ENCODE peak calls at places on chromosome 14, in nine cellular contexts. R, X, W, N, U, S, L, G and K are unnamed samples.
A peak's percentile ranks its signal among the peaks of the same experiment; 100 is the strongest.

GRCh38 chr14:33908540-33909223 is 42.2 kb downstream of the EGLN3 start:
- DNase-seq in R (no peak), X (no peak), W (no peak), N (no peak), U (no peak), S (no peak), L (no peak), G (peak; percentile 26), K (no peak)

GRCh38 chr14:99831915-99832314 is 38.7 kb downstream of the EML1 start:
- DNase-seq in R (no peak), X (no peak), W (no peak), N (no peak), U (no peak), S (no peak), L (no peak), G (no peak), K (no peak)

GRCh38 chr14:104355101-104355691 is 216.8 kb downstream of the KIF26A start:
- DNase-seq in R (no peak), X (no peak), W (peak; percentile 45), N (peak; percentile 25), U (no peak), S (no peak), L (peak; percentile 37), G (no peak), K (peak; percentile 45)

GRCh38 chr14:69316449-69317391 is 56.8 kb downstream of the GALNT16 start:
- DNase-seq in R (peak; percentile 97), X (peak; percentile 86), W (peak; percentile 74), N (peak; percentile 34), U (no peak), S (peak; percentile 95), L (peak; percentile 44), G (peak; percentile 1), K (no peak)

GRCh38 chr14:29242755-29243340 is 476.3 kb downstream of the FOXG1 start:
- DNase-seq in R (peak; percentile 73), X (no peak), W (no peak), N (no peak), U (no peak), S (no peak), L (no peak), G (no peak), K (no peak)

GRCh38 chr14:65344011-65344410 is 68.5 kb upstream of the FUT8 start:
- DNase-seq in R (no peak), X (no peak), W (no peak), N (no peak), U (no peak), S (no peak), L (no peak), G (no peak), K (no peak)

GRCh38 chr14:93824518-93825234 is 36.4 kb upstream of the PRIMA1 start:
- DNase-seq in R (no peak), X (no peak), W (no peak), N (no peak), U (no peak), S (no peak), L (no peak), G (no peak), K (no peak)

GRCh38 chr14:71175491-71175890 is 268.2 kb downstream of the PCNX1 start:
- DNase-seq in R (no peak), X (no peak), W (no peak), N (no peak), U (no peak), S (no peak), L (no peak), G (no peak), K (no peak)

GRCh38 chr14:73424453-73424852 is 33.9 kb downstream of the NUMB start:
- DNase-seq in R (peak; percentile 51), X (no peak), W (no peak), N (no peak), U (no peak), S (no peak), L (no peak), G (no peak), K (no peak)

GRCh38 chr14:72651081-72651480 is 242.8 kb downstream of the DPF3 start:
- DNase-seq in R (peak; percentile 55), X (peak; percentile 26), W (no peak), N (no peak), U (no peak), S (no peak), L (no peak), G (no peak), K (no peak)

GRCh38 chr14:42140001-42140400 is 533.3 kb downstream of the LRFN5 start:
- DNase-seq in R (peak; percentile 4), X (no peak), W (no peak), N (no peak), U (no peak), S (no peak), L (no peak), G (no peak), K (no peak)

GRCh38 chr14:58755026-58755929 is 117.5 kb downstream of the DACT1 start:
- DNase-seq in R (no peak), X (no peak), W (no peak), N (no peak), U (no peak), S (no peak), L (no peak), G (no peak), K (no peak)

GRCh38 chr14:92867246-92867925 is 55.6 kb upstream of the CHGA start:
- DNase-seq in R (no peak), X (no peak), W (no peak), N (no peak), U (no peak), S (no peak), L (no peak), G (no peak), K (peak; percentile 54)

GRCh38 chr14:85443001-85443400 is 86.9 kb upstream of the FLRT2 start:
- DNase-seq in R (no peak), X (peak; percentile 44), W (no peak), N (no peak), U (no peak), S (no peak), L (no peak), G (no peak), K (no peak)

GRCh38 chr14:36503771-36504741 is 16.0 kb downstream of the NKX2-1 start:
- DNase-seq in R (no peak), X (no peak), W (no peak), N (peak; percentile 51), U (no peak), S (no peak), L (peak; percentile 75), G (peak; percentile 47), K (peak; percentile 63)

GRCh38 chr14:77458249-77458950 is 507 bp downstream of the AHSA1 start:
- DNase-seq in R (peak; percentile 43), X (peak; percentile 28), W (peak; percentile 67), N (peak; percentile 45), U (no peak), S (no peak), L (peak; percentile 81), G (peak; percentile 32), K (peak; percentile 62)

GRCh38 chr14:86798330-86798729 is 1194.7 kb downstream of the GALC start:
- DNase-seq in R (peak; percentile 12), X (no peak), W (no peak), N (no peak), U (no peak), S (no peak), L (no peak), G (no peak), K (no peak)

GRCh38 chr14:86796221-86797074 is 1196.5 kb downstream of the GALC start:
- DNase-seq in R (peak; percentile 13), X (peak; percentile 18), W (no peak), N (no peak), U (no peak), S (peak; percentile 42), L (no peak), G (no peak), K (no peak)

GRCh38 chr14:86802726-86803125 is 1190.3 kb downstream of the GALC start:
- DNase-seq in R (peak; percentile 13), X (no peak), W (no peak), N (no peak), U (no peak), S (no peak), L (no peak), G (no peak), K (no peak)

GRCh38 chr14:86797075-86797351 is 1196.0 kb downstream of the GALC start:
- DNase-seq in R (no peak), X (no peak), W (no peak), N (no peak), U (no peak), S (no peak), L (no peak), G (no peak), K (no peak)

GRCh38 chr14:86799244-86799647 is 1193.7 kb downstream of the GALC start:
- DNase-seq in R (peak; percentile 93), X (peak; percentile 75), W (no peak), N (no peak), U (no peak), S (peak; percentile 51), L (no peak), G (no peak), K (no peak)
- TF ChIP-seq CTCF in R (peak; percentile 12), X (no peak), W (no peak), N (no peak), U (no peak), S (no peak), L (no peak), G (no peak), K (no peak)

GRCh38 chr14:102924632-102925588 is 2.4 kb downstream of the AMN start:
- DNase-seq in R (peak; percentile 27), X (no peak), W (no peak), N (no peak), U (no peak), S (no peak), L (no peak), G (no peak), K (no peak)
- TF ChIP-seq CTCF in R (peak; percentile 52), X (no peak), W (no peak), N (peak; percentile 40), U (peak; percentile 17), S (no peak), L (peak; percentile 61), G (no peak), K (no peak)

DNA sequence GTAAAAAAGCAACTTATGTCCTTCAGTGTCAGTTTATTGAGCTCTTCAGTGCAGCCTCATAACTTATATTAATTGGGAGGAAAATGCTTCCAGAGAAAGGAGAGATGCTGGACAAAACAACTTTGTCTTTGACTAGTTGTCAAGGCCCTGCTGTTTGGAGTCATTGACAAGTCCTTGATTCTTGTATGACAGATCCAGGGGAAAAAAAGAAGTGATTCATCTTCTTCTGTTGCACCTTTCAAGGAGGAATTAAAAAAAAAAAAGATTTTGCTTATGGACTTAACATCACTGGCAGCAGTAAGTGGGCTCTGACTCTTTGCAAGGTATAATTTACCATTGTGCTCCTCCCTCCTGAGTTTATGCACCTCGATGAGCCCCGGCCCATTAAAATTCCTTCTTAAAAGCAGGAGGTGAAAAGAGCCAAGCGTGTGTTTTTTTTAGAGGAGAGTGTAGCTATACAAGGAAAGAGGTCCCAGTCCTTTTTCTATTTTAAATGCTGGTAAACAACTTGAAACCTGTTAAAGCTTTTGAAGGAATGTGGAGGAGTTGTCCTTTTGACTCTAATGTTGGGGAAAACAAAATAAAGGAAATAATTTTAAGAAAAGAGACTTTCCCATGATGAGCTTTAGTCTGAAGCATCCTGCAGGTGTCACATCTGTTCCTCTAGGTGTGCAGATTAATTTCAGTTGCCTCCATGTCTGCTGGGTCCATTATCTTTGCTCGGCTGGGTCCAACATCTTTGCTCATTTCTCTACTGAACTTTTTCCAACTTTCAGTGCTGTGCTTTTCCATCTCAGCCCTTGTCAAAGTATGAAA is 431.6 kb downstream of the RAD51B start:
- DNase-seq in R (no peak), X (no peak), W (no peak), N (no peak), U (no peak), S (no peak), L (no peak), G (no peak), K (no peak)
- TF ChIP-seq CTCF in R (no peak), X (no peak), W (no peak), N (no peak), U (peak; percentile 23), S (no peak), L (no peak), G (no peak), K (no peak)

GRCh38 chr14:81618695-81619094 is 85.0 kb upstream of the SEL1L start:
- DNase-seq in R (no peak), X (no peak), W (no peak), N (no peak), U (no peak), S (no peak), L (no peak), G (no peak), K (no peak)
- TF ChIP-seq CTCF in R (no peak), X (no peak), W (no peak), N (no peak), U (no peak), S (no peak), L (no peak), G (no peak), K (no peak)